ENCODE peak calls at places on chromosomes 7 and 10, in eight cellular contexts. One of them, this sample, is unnamed. For H3K4me1 and H4K20me1, the result is how much of the 10 kb centered on the place peaks cover.

GRCh38 chr10:72834183-72834825 is 59.2 kb upstream of the OIT3 start:
- DNase-seq in fibroblast of lung: peak
- DNase-seq in Karpas-422: peak
- DNase-seq in PC-9: peak
- DNase-seq in endothelial cell of umbilical vein: peak
- DNase-seq in K562: peak
- DNase-seq in hepatocyte: peak
- DNase-seq in H9: no peak
- DNase-seq in this sample: peak

GRCh38 chr10:119296703-119297102 is 89.3 kb downstream of the GRK5 start:
- DNase-seq in fibroblast of lung: peak
- DNase-seq in Karpas-422: no peak
- DNase-seq in PC-9: no peak
- DNase-seq in endothelial cell of umbilical vein: no peak
- DNase-seq in K562: no peak
- DNase-seq in hepatocyte: no peak
- DNase-seq in H9: no peak
- DNase-seq in this sample: no peak

GRCh38 chr10:10891437-10891836 is 126.2 kb upstream of the CELF2 start:
- DNase-seq in fibroblast of lung: peak
- DNase-seq in Karpas-422: no peak
- DNase-seq in PC-9: no peak
- DNase-seq in endothelial cell of umbilical vein: no peak
- DNase-seq in K562: no peak
- DNase-seq in hepatocyte: peak
- DNase-seq in H9: no peak
- DNase-seq in this sample: no peak

GRCh38 chr7:101112233-101112632 is 14.7 kb upstream of the SERPINE1 start:
- DNase-seq in fibroblast of lung: peak
- DNase-seq in Karpas-422: no peak
- DNase-seq in PC-9: no peak
- DNase-seq in endothelial cell of umbilical vein: peak
- DNase-seq in K562: no peak
- DNase-seq in hepatocyte: no peak
- DNase-seq in H9: no peak
- DNase-seq in this sample: no peak

GRCh38 chr7:1242129-1242572 is 9.5 kb downstream of the UNCX start:
- DNase-seq in fibroblast of lung: no peak
- DNase-seq in Karpas-422: no peak
- DNase-seq in PC-9: no peak
- DNase-seq in endothelial cell of umbilical vein: no peak
- DNase-seq in K562: no peak
- DNase-seq in hepatocyte: no peak
- DNase-seq in H9: no peak
- DNase-seq in this sample: no peak

GRCh38 chr10:75334720-75335119 is 66.8 kb downstream of the ZNF503 start:
- DNase-seq in fibroblast of lung: no peak
- DNase-seq in Karpas-422: no peak
- DNase-seq in PC-9: no peak
- DNase-seq in endothelial cell of umbilical vein: no peak
- DNase-seq in K562: no peak
- DNase-seq in hepatocyte: no peak
- DNase-seq in H9: no peak
- DNase-seq in this sample: no peak

GRCh38 chr7:80770675-80771081 is 132.2 kb downstream of the CD36 start:
- DNase-seq in fibroblast of lung: peak
- DNase-seq in Karpas-422: no peak
- DNase-seq in PC-9: no peak
- DNase-seq in endothelial cell of umbilical vein: no peak
- DNase-seq in K562: no peak
- DNase-seq in hepatocyte: no peak
- DNase-seq in H9: no peak
- DNase-seq in this sample: no peak

GRCh38 chr10:514137-514671 is 175.3 kb downstream of the DIP2C start:
- DNase-seq in fibroblast of lung: no peak
- DNase-seq in Karpas-422: no peak
- DNase-seq in PC-9: no peak
- DNase-seq in endothelial cell of umbilical vein: no peak
- DNase-seq in K562: no peak
- DNase-seq in hepatocyte: no peak
- DNase-seq in H9: no peak
- DNase-seq in this sample: no peak

GRCh38 chr10:93680414-93681047 is 21.9 kb downstream of the FRA10AC1 start:
- DNase-seq in fibroblast of lung: peak
- DNase-seq in Karpas-422: peak
- DNase-seq in PC-9: no peak
- DNase-seq in endothelial cell of umbilical vein: peak
- DNase-seq in K562: peak
- DNase-seq in hepatocyte: peak
- DNase-seq in H9: no peak
- DNase-seq in this sample: peak

GRCh38 chr7:4659551-4660286 is 22.4 kb upstream of the FOXK1 start:
- DNase-seq in fibroblast of lung: no peak
- DNase-seq in Karpas-422: peak
- DNase-seq in PC-9: no peak
- DNase-seq in endothelial cell of umbilical vein: no peak
- DNase-seq in K562: no peak
- DNase-seq in hepatocyte: no peak
- DNase-seq in H9: no peak
- DNase-seq in this sample: no peak

GRCh38 chr10:124015991-124016390 is 77.4 kb downstream of the CHST15 start:
- DNase-seq in fibroblast of lung: no peak
- DNase-seq in Karpas-422: no peak
- DNase-seq in PC-9: no peak
- DNase-seq in endothelial cell of umbilical vein: no peak
- DNase-seq in K562: no peak
- DNase-seq in hepatocyte: no peak
- DNase-seq in H9: no peak
- DNase-seq in this sample: no peak

GRCh38 chr7:47600199-47601118 is 18.5 kb upstream of the TNS3 start:
- DNase-seq in fibroblast of lung: peak
- DNase-seq in Karpas-422: peak
- DNase-seq in PC-9: peak
- DNase-seq in endothelial cell of umbilical vein: peak
- DNase-seq in K562: no peak
- DNase-seq in hepatocyte: no peak
- DNase-seq in H9: no peak
- DNase-seq in this sample: peak

GRCh38 chr10:64881257-64881656 is 1360.1 kb downstream of the REEP3 start:
- DNase-seq in fibroblast of lung: no peak
- DNase-seq in Karpas-422: no peak
- DNase-seq in PC-9: no peak
- DNase-seq in endothelial cell of umbilical vein: no peak
- DNase-seq in K562: no peak
- DNase-seq in hepatocyte: no peak
- DNase-seq in H9: no peak
- DNase-seq in this sample: no peak

GRCh38 chr10:121595806-121596667 is 2.2 kb downstream of the FGFR2 start:
- DNase-seq in fibroblast of lung: no peak
- DNase-seq in Karpas-422: no peak
- DNase-seq in PC-9: no peak
- DNase-seq in endothelial cell of umbilical vein: no peak
- DNase-seq in K562: no peak
- DNase-seq in hepatocyte: peak
- DNase-seq in H9: peak
- DNase-seq in this sample: peak

GRCh38 chr7:99864041-99864440 is 12.8 kb downstream of the OR2AE1 start:
- DNase-seq in fibroblast of lung: peak
- DNase-seq in Karpas-422: peak
- DNase-seq in PC-9: no peak
- DNase-seq in endothelial cell of umbilical vein: no peak
- DNase-seq in K562: no peak
- DNase-seq in hepatocyte: no peak
- DNase-seq in H9: no peak
- DNase-seq in this sample: peak

GRCh38 chr7:17307033-17307432 is 8.6 kb downstream of the AHR start:
- DNase-seq in fibroblast of lung: no peak
- DNase-seq in Karpas-422: no peak
- DNase-seq in PC-9: no peak
- DNase-seq in endothelial cell of umbilical vein: no peak
- DNase-seq in K562: no peak
- DNase-seq in hepatocyte: no peak
- DNase-seq in H9: no peak
- DNase-seq in this sample: no peak

GRCh38 chr10:78594938-78595645 is 473.7 kb upstream of the ZMIZ1 start:
- DNase-seq in fibroblast of lung: no peak
- DNase-seq in Karpas-422: no peak
- DNase-seq in PC-9: no peak
- DNase-seq in endothelial cell of umbilical vein: no peak
- DNase-seq in K562: no peak
- DNase-seq in hepatocyte: no peak
- DNase-seq in H9: peak
- DNase-seq in this sample: no peak

GRCh38 chr7:79529214-79529895 is 75.9 kb upstream of the MAGI2 start:
- DNase-seq in fibroblast of lung: no peak
- DNase-seq in Karpas-422: no peak
- DNase-seq in PC-9: no peak
- DNase-seq in endothelial cell of umbilical vein: no peak
- DNase-seq in K562: no peak
- DNase-seq in hepatocyte: no peak
- DNase-seq in H9: no peak
- DNase-seq in this sample: no peak

GRCh38 chr10:90865400-90865799 is 6.4 kb upstream of the RPP30 start:
- DNase-seq in fibroblast of lung: peak
- DNase-seq in Karpas-422: peak
- DNase-seq in PC-9: no peak
- DNase-seq in endothelial cell of umbilical vein: peak
- DNase-seq in K562: no peak
- DNase-seq in hepatocyte: peak
- DNase-seq in H9: no peak
- DNase-seq in this sample: no peak

DNA sequence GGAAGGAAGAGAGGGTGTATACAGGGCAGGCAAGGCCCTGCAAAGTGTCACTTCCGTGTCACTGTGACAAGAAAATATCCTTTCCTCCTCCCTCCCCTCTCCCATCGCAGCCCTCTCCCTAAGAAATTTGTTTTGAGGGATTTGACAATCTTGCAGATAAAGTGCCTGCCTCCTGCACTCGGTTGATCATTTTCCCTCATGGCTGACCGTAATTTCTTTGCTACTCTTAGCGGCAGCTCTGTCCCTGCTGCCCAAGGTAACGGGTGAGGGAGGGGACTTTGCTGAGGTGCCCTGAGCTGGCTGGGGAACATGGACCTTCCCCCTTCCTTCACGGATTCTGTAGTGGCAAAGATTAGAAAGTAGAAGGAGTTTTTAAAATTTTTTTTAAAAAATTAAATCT is 179.1 kb downstream of the TCF7L2 start:
- DNase-seq in fibroblast of lung: no peak
- DNase-seq in Karpas-422: no peak
- DNase-seq in PC-9: no peak
- DNase-seq in endothelial cell of umbilical vein: no peak
- DNase-seq in K562: no peak
- DNase-seq in hepatocyte: no peak
- DNase-seq in H9: no peak
- DNase-seq in this sample: no peak
- H3K4me1 ChIP-seq in fibroblast of lung: under half
- H3K4me1 ChIP-seq in Karpas-422: under half
- H3K4me1 ChIP-seq in PC-9: under half
- H3K4me1 ChIP-seq in endothelial cell of umbilical vein: under half
- H3K4me1 ChIP-seq in K562: under half
- H3K4me1 ChIP-seq in hepatocyte: under half
- H3K4me1 ChIP-seq in H9: under half
- H3K4me1 ChIP-seq in this sample: under half

DNA sequence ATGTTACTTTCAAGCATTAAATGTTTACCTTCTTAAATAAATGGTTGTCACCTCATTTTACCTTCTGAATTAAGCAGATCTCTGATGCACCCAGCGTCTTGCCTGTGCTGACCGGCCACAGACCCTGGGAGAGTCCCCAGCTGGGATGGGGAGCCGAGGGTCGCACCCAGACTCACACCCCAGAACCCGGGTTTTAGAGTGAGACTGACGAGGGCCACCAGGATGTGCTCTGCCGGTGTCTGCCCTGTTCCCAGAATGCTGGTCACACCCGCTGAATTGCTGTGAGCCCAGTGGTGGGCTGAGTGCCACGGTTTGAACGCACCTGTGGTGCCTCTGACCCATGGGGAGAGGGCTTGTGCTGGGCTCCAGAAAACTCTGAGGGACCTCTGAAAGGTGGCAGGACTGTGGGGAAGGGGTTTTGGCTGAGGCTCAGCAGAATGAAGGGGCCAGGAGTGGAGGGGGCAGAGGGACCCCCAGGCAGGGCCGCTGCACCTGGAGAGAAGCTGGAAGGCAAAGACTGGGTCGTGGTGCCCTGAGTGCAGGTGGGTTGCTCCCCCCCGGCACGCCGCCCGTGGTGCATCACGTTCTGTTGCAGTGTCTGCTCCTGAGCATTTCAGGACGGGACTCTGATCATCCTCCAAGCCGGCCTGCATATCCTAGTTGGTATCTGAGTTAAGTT is 39.2 kb downstream of the INPP5A start:
- DNase-seq in fibroblast of lung: no peak
- DNase-seq in Karpas-422: no peak
- DNase-seq in PC-9: no peak
- DNase-seq in endothelial cell of umbilical vein: no peak
- DNase-seq in K562: no peak
- DNase-seq in hepatocyte: no peak
- DNase-seq in H9: no peak
- DNase-seq in this sample: no peak
- H4K20me1 ChIP-seq in fibroblast of lung: under half
- H4K20me1 ChIP-seq in Karpas-422: under half
- H4K20me1 ChIP-seq in PC-9: under half
- H4K20me1 ChIP-seq in endothelial cell of umbilical vein: under half
- H4K20me1 ChIP-seq in K562: under half
- H4K20me1 ChIP-seq in hepatocyte: half or more
- H4K20me1 ChIP-seq in H9: under half
- H4K20me1 ChIP-seq in this sample: under half

GRCh38 chr7:149210551-149210950 is 15.2 kb downstream of the ZNF282 start:
- DNase-seq in fibroblast of lung: no peak
- DNase-seq in Karpas-422: no peak
- DNase-seq in PC-9: no peak
- DNase-seq in endothelial cell of umbilical vein: no peak
- DNase-seq in K562: no peak
- DNase-seq in hepatocyte: no peak
- DNase-seq in H9: no peak
- DNase-seq in this sample: no peak
- H3K4me1 ChIP-seq in fibroblast of lung: under half
- H3K4me1 ChIP-seq in Karpas-422: under half
- H3K4me1 ChIP-seq in PC-9: under half
- H3K4me1 ChIP-seq in endothelial cell of umbilical vein: under half
- H3K4me1 ChIP-seq in K562: under half
- H3K4me1 ChIP-seq in hepatocyte: under half
- H3K4me1 ChIP-seq in H9: under half
- H3K4me1 ChIP-seq in this sample: under half

GRCh38 chr10:3778708-3779108 is 6.3 kb downstream of the KLF6 start:
- DNase-seq in fibroblast of lung: no peak
- DNase-seq in Karpas-422: no peak
- DNase-seq in PC-9: no peak
- DNase-seq in endothelial cell of umbilical vein: peak
- DNase-seq in K562: no peak
- DNase-seq in hepatocyte: no peak
- DNase-seq in H9: no peak
- DNase-seq in this sample: no peak
- H4K20me1 ChIP-seq in fibroblast of lung: under half
- H4K20me1 ChIP-seq in Karpas-422: under half
- H4K20me1 ChIP-seq in PC-9: under half
- H4K20me1 ChIP-seq in endothelial cell of umbilical vein: under half
- H4K20me1 ChIP-seq in K562: under half
- H4K20me1 ChIP-seq in hepatocyte: half or more
- H4K20me1 ChIP-seq in H9: under half
- H4K20me1 ChIP-seq in this sample: under half

This sample was measured in mammary epithelial cell.